ENCODE peak calls at places on chromosomes 1 and 21, in eight cellular contexts. One of them, this sample, is unnamed.

GRCh38 chr1:25871704-25872494 is 3.6 kb downstream of the PAQR7 start:
- DNase-seq in cardiac muscle cell: no peak
- DNase-seq in mesothelial cell of epicardium: no peak
- DNase-seq in adrenal gland: peak
- DNase-seq in GM06990: no peak
- DNase-seq in lower leg skin: no peak
- DNase-seq in cardiac fibroblast: no peak
- DNase-seq in astrocyte of the cerebellum: no peak
- DNase-seq in this sample: no peak

GRCh38 chr1:84492726-84493125 is 13.5 kb upstream of the SPATA1 start:
- DNase-seq in cardiac muscle cell: no peak
- DNase-seq in mesothelial cell of epicardium: no peak
- DNase-seq in adrenal gland: no peak
- DNase-seq in GM06990: no peak
- DNase-seq in lower leg skin: no peak
- DNase-seq in cardiac fibroblast: no peak
- DNase-seq in astrocyte of the cerebellum: no peak
- DNase-seq in this sample: no peak

GRCh38 chr1:227900571-227901051 is 47.1 kb downstream of the WNT9A start:
- DNase-seq in cardiac muscle cell: no peak
- DNase-seq in mesothelial cell of epicardium: peak
- DNase-seq in adrenal gland: no peak
- DNase-seq in GM06990: no peak
- DNase-seq in lower leg skin: no peak
- DNase-seq in cardiac fibroblast: no peak
- DNase-seq in astrocyte of the cerebellum: no peak
- DNase-seq in this sample: no peak

GRCh38 chr1:8889925-8890785 is 11.7 kb upstream of the ENO1 start:
- DNase-seq in cardiac muscle cell: peak
- DNase-seq in mesothelial cell of epicardium: no peak
- DNase-seq in adrenal gland: peak
- DNase-seq in GM06990: no peak
- DNase-seq in lower leg skin: peak
- DNase-seq in cardiac fibroblast: peak
- DNase-seq in astrocyte of the cerebellum: peak
- DNase-seq in this sample: no peak

GRCh38 chr1:24181619-24182018 is 5.5 kb downstream of the IFNLR1 start:
- DNase-seq in cardiac muscle cell: no peak
- DNase-seq in mesothelial cell of epicardium: no peak
- DNase-seq in adrenal gland: no peak
- DNase-seq in GM06990: no peak
- DNase-seq in lower leg skin: no peak
- DNase-seq in cardiac fibroblast: no peak
- DNase-seq in astrocyte of the cerebellum: peak
- DNase-seq in this sample: no peak

GRCh38 chr1:225941949-225942222 is 866 bp upstream of the LEFTY2 start:
- DNase-seq in cardiac muscle cell: no peak
- DNase-seq in mesothelial cell of epicardium: no peak
- DNase-seq in adrenal gland: no peak
- DNase-seq in GM06990: no peak
- DNase-seq in lower leg skin: no peak
- DNase-seq in cardiac fibroblast: no peak
- DNase-seq in astrocyte of the cerebellum: no peak
- DNase-seq in this sample: no peak

GRCh38 chr1:38004284-38005101 is 821 bp downstream of the FHL3 start:
- DNase-seq in cardiac muscle cell: peak
- DNase-seq in mesothelial cell of epicardium: no peak
- DNase-seq in adrenal gland: peak
- DNase-seq in GM06990: no peak
- DNase-seq in lower leg skin: no peak
- DNase-seq in cardiac fibroblast: no peak
- DNase-seq in astrocyte of the cerebellum: no peak
- DNase-seq in this sample: no peak

GRCh38 chr21:21690068-21690665 is 692.0 kb downstream of the NCAM2 start:
- DNase-seq in cardiac muscle cell: no peak
- DNase-seq in mesothelial cell of epicardium: no peak
- DNase-seq in adrenal gland: no peak
- DNase-seq in GM06990: no peak
- DNase-seq in lower leg skin: no peak
- DNase-seq in cardiac fibroblast: no peak
- DNase-seq in astrocyte of the cerebellum: no peak
- DNase-seq in this sample: no peak

GRCh38 chr1:11989669-11990068 is 9.4 kb downstream of the MFN2 start:
- DNase-seq in cardiac muscle cell: no peak
- DNase-seq in mesothelial cell of epicardium: no peak
- DNase-seq in adrenal gland: no peak
- DNase-seq in GM06990: no peak
- DNase-seq in lower leg skin: no peak
- DNase-seq in cardiac fibroblast: no peak
- DNase-seq in astrocyte of the cerebellum: no peak
- DNase-seq in this sample: no peak

GRCh38 chr1:92274939-92275338 is 23.8 kb downstream of the GLMN start:
- DNase-seq in cardiac muscle cell: no peak
- DNase-seq in mesothelial cell of epicardium: no peak
- DNase-seq in adrenal gland: no peak
- DNase-seq in GM06990: no peak
- DNase-seq in lower leg skin: no peak
- DNase-seq in cardiac fibroblast: no peak
- DNase-seq in astrocyte of the cerebellum: no peak
- DNase-seq in this sample: no peak

GRCh38 chr1:25472494-25472893 is 41.8 kb downstream of the MACO1 start:
- DNase-seq in cardiac muscle cell: no peak
- DNase-seq in mesothelial cell of epicardium: no peak
- DNase-seq in adrenal gland: no peak
- DNase-seq in GM06990: no peak
- DNase-seq in lower leg skin: no peak
- DNase-seq in cardiac fibroblast: no peak
- DNase-seq in astrocyte of the cerebellum: no peak
- DNase-seq in this sample: no peak

GRCh38 chr1:229258031-229258850 is 12.7 kb upstream of the RAB4A start:
- DNase-seq in cardiac muscle cell: peak
- DNase-seq in mesothelial cell of epicardium: peak
- DNase-seq in adrenal gland: peak
- DNase-seq in GM06990: no peak
- DNase-seq in lower leg skin: no peak
- DNase-seq in cardiac fibroblast: peak
- DNase-seq in astrocyte of the cerebellum: peak
- DNase-seq in this sample: peak

GRCh38 chr1:47469405-47469759 is 31.5 kb downstream of the FOXD2 start:
- DNase-seq in cardiac muscle cell: peak
- DNase-seq in mesothelial cell of epicardium: no peak
- DNase-seq in adrenal gland: no peak
- DNase-seq in GM06990: no peak
- DNase-seq in lower leg skin: no peak
- DNase-seq in cardiac fibroblast: no peak
- DNase-seq in astrocyte of the cerebellum: no peak
- DNase-seq in this sample: no peak

GRCh38 chr1:47465605-47466004 is 27.8 kb downstream of the FOXD2 start:
- DNase-seq in cardiac muscle cell: no peak
- DNase-seq in mesothelial cell of epicardium: no peak
- DNase-seq in adrenal gland: no peak
- DNase-seq in GM06990: no peak
- DNase-seq in lower leg skin: no peak
- DNase-seq in cardiac fibroblast: no peak
- DNase-seq in astrocyte of the cerebellum: no peak
- DNase-seq in this sample: no peak

GRCh38 chr1:47468759-47469404 is 31.0 kb downstream of the FOXD2 start:
- DNase-seq in cardiac muscle cell: no peak
- DNase-seq in mesothelial cell of epicardium: no peak
- DNase-seq in adrenal gland: no peak
- DNase-seq in GM06990: no peak
- DNase-seq in lower leg skin: no peak
- DNase-seq in cardiac fibroblast: no peak
- DNase-seq in astrocyte of the cerebellum: no peak
- DNase-seq in this sample: no peak

GRCh38 chr1:47471163-47471562 is 33.3 kb downstream of the FOXD2 start:
- DNase-seq in cardiac muscle cell: peak
- DNase-seq in mesothelial cell of epicardium: no peak
- DNase-seq in adrenal gland: peak
- DNase-seq in GM06990: no peak
- DNase-seq in lower leg skin: peak
- DNase-seq in cardiac fibroblast: peak
- DNase-seq in astrocyte of the cerebellum: no peak
- DNase-seq in this sample: no peak

DNA sequence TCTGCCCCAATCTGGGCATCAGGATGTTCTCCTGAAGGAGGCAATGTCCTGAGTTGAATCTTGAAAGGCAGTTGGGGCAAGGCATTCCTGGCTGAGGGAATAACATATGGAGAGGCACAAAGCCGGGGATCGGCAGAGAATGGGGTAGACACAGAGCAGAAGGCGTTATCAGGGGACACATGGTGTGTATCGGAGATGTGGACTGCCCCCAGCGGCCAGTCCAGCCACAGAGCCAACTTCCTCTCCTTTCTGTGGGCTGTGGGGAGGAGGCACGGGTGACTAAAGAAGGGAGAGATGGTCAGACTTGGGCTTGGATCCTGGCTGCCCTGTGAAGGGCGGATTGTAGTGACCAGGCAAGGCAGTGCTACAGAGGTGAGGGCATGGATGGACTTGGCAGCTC is 32.1 kb downstream of the FOXD2 start:
- DNase-seq in cardiac muscle cell: no peak
- DNase-seq in mesothelial cell of epicardium: no peak
- DNase-seq in adrenal gland: no peak
- DNase-seq in GM06990: no peak
- DNase-seq in lower leg skin: no peak
- DNase-seq in cardiac fibroblast: no peak
- DNase-seq in astrocyte of the cerebellum: no peak
- DNase-seq in this sample: no peak
- TF ChIP-seq CTCF in cardiac muscle cell: no peak
- TF ChIP-seq CTCF in mesothelial cell of epicardium: no peak
- TF ChIP-seq CTCF in adrenal gland: no peak
- TF ChIP-seq CTCF in GM06990: no peak
- TF ChIP-seq CTCF in lower leg skin: no peak
- TF ChIP-seq CTCF in cardiac fibroblast: no peak
- TF ChIP-seq CTCF in astrocyte of the cerebellum: no peak
- TF ChIP-seq CTCF in this sample: no peak

GRCh38 chr1:45014403-45015028 is 2.5 kb downstream of the UROD start:
- DNase-seq in cardiac muscle cell: peak
- DNase-seq in mesothelial cell of epicardium: peak
- DNase-seq in adrenal gland: peak
- DNase-seq in GM06990: peak
- DNase-seq in lower leg skin: peak
- DNase-seq in cardiac fibroblast: peak
- DNase-seq in astrocyte of the cerebellum: peak
- DNase-seq in this sample: peak
- TF ChIP-seq CTCF in cardiac muscle cell: peak
- TF ChIP-seq CTCF in mesothelial cell of epicardium: peak
- TF ChIP-seq CTCF in adrenal gland: peak
- TF ChIP-seq CTCF in GM06990: peak
- TF ChIP-seq CTCF in lower leg skin: no peak
- TF ChIP-seq CTCF in cardiac fibroblast: peak
- TF ChIP-seq CTCF in astrocyte of the cerebellum: peak
- TF ChIP-seq CTCF in this sample: peak

DNA sequence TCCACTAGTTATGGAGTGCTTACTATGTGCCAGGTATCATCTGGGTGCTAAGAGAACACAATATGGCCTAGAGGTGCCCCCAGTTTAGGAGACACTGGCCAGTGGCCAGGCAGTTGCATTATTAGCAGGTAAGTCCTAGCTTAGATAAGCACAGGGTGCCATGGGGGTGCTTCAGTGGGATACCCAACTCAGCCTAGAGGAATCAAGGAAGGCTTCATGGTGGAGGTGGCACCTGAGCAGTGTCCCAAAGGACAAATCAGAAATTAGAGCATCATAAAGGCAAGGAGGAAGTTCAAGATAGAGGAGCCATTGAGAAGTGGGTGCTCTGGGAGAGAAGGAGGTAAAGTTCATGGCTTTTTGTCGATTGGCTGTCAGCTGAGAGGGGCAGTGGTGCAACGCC is 31.9 kb upstream of the PKP1 start:
- DNase-seq in cardiac muscle cell: no peak
- DNase-seq in mesothelial cell of epicardium: peak
- DNase-seq in adrenal gland: no peak
- DNase-seq in GM06990: no peak
- DNase-seq in lower leg skin: no peak
- DNase-seq in cardiac fibroblast: no peak
- DNase-seq in astrocyte of the cerebellum: no peak
- DNase-seq in this sample: no peak
- TF ChIP-seq CTCF in cardiac muscle cell: no peak
- TF ChIP-seq CTCF in mesothelial cell of epicardium: no peak
- TF ChIP-seq CTCF in adrenal gland: no peak
- TF ChIP-seq CTCF in GM06990: no peak
- TF ChIP-seq CTCF in lower leg skin: no peak
- TF ChIP-seq CTCF in cardiac fibroblast: no peak
- TF ChIP-seq CTCF in astrocyte of the cerebellum: no peak
- TF ChIP-seq CTCF in this sample: no peak

GRCh38 chr1:180630408-180631196 is 1.2 kb upstream of the XPR1 start:
- DNase-seq in cardiac muscle cell: no peak
- DNase-seq in mesothelial cell of epicardium: no peak
- DNase-seq in adrenal gland: no peak
- DNase-seq in GM06990: no peak
- DNase-seq in lower leg skin: no peak
- DNase-seq in cardiac fibroblast: no peak
- DNase-seq in astrocyte of the cerebellum: no peak
- DNase-seq in this sample: no peak

GRCh38 chr1:180633092-180634045 is 1.5 kb downstream of the XPR1 start:
- DNase-seq in cardiac muscle cell: peak
- DNase-seq in mesothelial cell of epicardium: no peak
- DNase-seq in adrenal gland: no peak
- DNase-seq in GM06990: no peak
- DNase-seq in lower leg skin: no peak
- DNase-seq in cardiac fibroblast: peak
- DNase-seq in astrocyte of the cerebellum: no peak
- DNase-seq in this sample: no peak

GRCh38 chr1:180631197-180631765 is 541 bp upstream of the XPR1 start:
- DNase-seq in cardiac muscle cell: no peak
- DNase-seq in mesothelial cell of epicardium: no peak
- DNase-seq in adrenal gland: no peak
- DNase-seq in GM06990: peak
- DNase-seq in lower leg skin: no peak
- DNase-seq in cardiac fibroblast: no peak
- DNase-seq in astrocyte of the cerebellum: no peak
- DNase-seq in this sample: no peak

GRCh38 chr1:180631766-180632325 is at the start of gene XPR1:
- DNase-seq in cardiac muscle cell: peak
- DNase-seq in mesothelial cell of epicardium: peak
- DNase-seq in adrenal gland: peak
- DNase-seq in GM06990: peak
- DNase-seq in lower leg skin: peak
- DNase-seq in cardiac fibroblast: peak
- DNase-seq in astrocyte of the cerebellum: peak
- DNase-seq in this sample: peak

DNA sequence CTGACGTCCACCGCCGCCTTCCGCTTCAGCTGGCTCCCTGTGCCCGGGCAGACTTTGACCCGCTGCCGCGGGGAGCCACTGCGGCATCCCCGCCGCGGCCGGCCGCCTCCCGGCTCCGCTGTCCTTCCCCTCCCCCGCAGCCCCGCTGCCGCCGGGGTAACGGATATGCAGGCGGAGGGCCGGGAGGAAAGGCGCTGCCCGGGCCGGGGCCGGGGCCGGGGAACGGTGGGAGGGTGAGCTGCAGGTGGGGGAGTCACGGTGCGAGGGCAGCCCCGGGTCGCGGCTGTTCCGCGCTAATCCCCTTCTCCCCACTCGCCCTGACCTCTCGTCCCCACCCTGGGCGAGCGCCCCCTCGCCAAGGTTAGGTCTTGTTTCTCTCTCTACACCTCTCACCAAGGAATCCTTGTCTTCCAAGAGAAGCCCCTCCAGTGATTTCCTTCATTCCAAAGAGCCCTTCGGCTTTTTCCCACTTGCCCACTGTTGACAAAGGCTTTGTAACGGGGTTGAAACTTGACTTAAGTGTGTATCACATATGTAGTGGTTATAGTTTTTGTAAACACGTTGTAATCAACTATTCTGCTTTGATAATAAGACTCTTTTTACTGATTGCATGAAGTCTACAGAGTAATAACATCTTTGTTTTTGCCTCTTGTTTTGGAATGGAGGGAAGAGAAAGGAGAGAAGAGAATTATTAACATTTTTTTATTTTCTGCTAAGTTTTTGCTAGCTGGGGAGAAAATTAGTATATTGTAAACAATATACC is 685 bp downstream of the XPR1 start:
- DNase-seq in cardiac muscle cell: no peak
- DNase-seq in mesothelial cell of epicardium: peak
- DNase-seq in adrenal gland: peak
- DNase-seq in GM06990: no peak
- DNase-seq in lower leg skin: no peak
- DNase-seq in cardiac fibroblast: peak
- DNase-seq in astrocyte of the cerebellum: no peak
- DNase-seq in this sample: peak
- TF ChIP-seq CTCF in cardiac muscle cell: peak
- TF ChIP-seq CTCF in mesothelial cell of epicardium: no peak
- TF ChIP-seq CTCF in adrenal gland: no peak
- TF ChIP-seq CTCF in GM06990: peak
- TF ChIP-seq CTCF in lower leg skin: no peak
- TF ChIP-seq CTCF in cardiac fibroblast: peak
- TF ChIP-seq CTCF in astrocyte of the cerebellum: peak
- TF ChIP-seq CTCF in this sample: no peak

This sample was measured in endothelial cell.